ENCODE peak calls at places on chromosomes 12 and 14, in eight cellular contexts. C is upper lobe of left lung, M is GM12865, S is GM20000, B is colonic mucosa, Q is omental fat pad, F is Panc1, W is fibroblast of lung. A is an unnamed sample.

GRCh38 chr12:5557906-5558305 is 126.0 kb downstream of the NTF3 start:
- DNase-seq in C (no peak), M (no peak), S (no peak), B (no peak), Q (no peak), F (no peak), W (no peak), A (no peak)

GRCh38 chr12:25323774-25324086 is 73.0 kb upstream of the KRAS start:
- DNase-seq in C (no peak), M (peak), S (no peak), B (no peak), Q (no peak), F (no peak), W (no peak), A (no peak)

GRCh38 chr14:84340938-84341337 is 1189.0 kb upstream of the FLRT2 start:
- DNase-seq in C (no peak), M (no peak), S (no peak), B (no peak), Q (no peak), F (no peak), W (peak), A (no peak)

GRCh38 chr12:6943387-6943718 is 263 bp upstream of the RNU7-1 start:
- DNase-seq in C (peak), M (peak), S (peak), B (peak), Q (no peak), F (peak), W (peak), A (peak)

GRCh38 chr14:74605531-74606223 is 6.4 kb downstream of the LTBP2 start:
- DNase-seq in C (no peak), M (no peak), S (no peak), B (no peak), Q (no peak), F (no peak), W (peak), A (no peak)

GRCh38 chr14:101819251-101819990 is 57.9 kb downstream of the PPP2R5C start:
- DNase-seq in C (peak), M (no peak), S (no peak), B (no peak), Q (no peak), F (no peak), W (no peak), A (no peak)

GRCh38 chr12:27965966-27966365 is 6.6 kb downstream of the PTHLH start:
- DNase-seq in C (no peak), M (no peak), S (no peak), B (no peak), Q (no peak), F (no peak), W (peak), A (no peak)

GRCh38 chr12:10511756-10512355 is 6.2 kb downstream of the EIF2S3B start:
- DNase-seq in C (no peak), M (no peak), S (no peak), B (no peak), Q (no peak), F (no peak), W (no peak), A (no peak)

GRCh38 chr14:64556526-64556925 is 6.8 kb downstream of the PPP1R36 start:
- DNase-seq in C (no peak), M (no peak), S (no peak), B (no peak), Q (no peak), F (no peak), W (peak), A (no peak)

GRCh38 chr12:57813971-57814771 is 4.4 kb downstream of the AVIL start:
- DNase-seq in C (no peak), M (no peak), S (no peak), B (no peak), Q (no peak), F (no peak), W (peak), A (no peak)

GRCh38 chr12:71538807-71539206 is 99.2 kb downstream of the LGR5 start:
- DNase-seq in C (no peak), M (no peak), S (no peak), B (no peak), Q (no peak), F (no peak), W (no peak), A (no peak)

GRCh38 chr12:22069851-22070250 is 23.8 kb downstream of the CMAS start:
- DNase-seq in C (no peak), M (no peak), S (no peak), B (no peak), Q (no peak), F (no peak), W (no peak), A (no peak)

GRCh38 chr12:65720739-65721138 is 103.5 kb upstream of the HMGA2 start:
- DNase-seq in C (no peak), M (no peak), S (no peak), B (no peak), Q (no peak), F (no peak), W (no peak), A (no peak)

GRCh38 chr12:53067074-53067992 is 11.9 kb downstream of the SPRYD3 start:
- DNase-seq in C (no peak), M (no peak), S (no peak), B (no peak), Q (no peak), F (no peak), W (no peak), A (no peak)

GRCh38 chr12:117897379-117898161 is 71.2 kb downstream of the KSR2 start:
- DNase-seq in C (no peak), M (peak), S (no peak), B (no peak), Q (no peak), F (no peak), W (no peak), A (no peak)

GRCh38 chr14:69344171-69344570 is 53.9 kb downstream of the ERH start:
- DNase-seq in C (no peak), M (no peak), S (no peak), B (no peak), Q (no peak), F (no peak), W (no peak), A (no peak)

GRCh38 chr14:51258280-51258679 is 18.2 kb downstream of the TMX1 start:
- DNase-seq in C (no peak), M (no peak), S (no peak), B (no peak), Q (no peak), F (no peak), W (no peak), A (no peak)

GRCh38 chr12:31308116-31308515 is 17.8 kb downstream of the SINHCAF start:
- DNase-seq in C (no peak), M (no peak), S (no peak), B (no peak), Q (no peak), F (no peak), W (no peak), A (no peak)

GRCh38 chr12:47885012-47885501 is 19.7 kb downstream of the VDR start:
- DNase-seq in C (no peak), M (peak), S (peak), B (peak), Q (no peak), F (no peak), W (no peak), A (no peak)

GRCh38 chr14:70338550-70338949 is 20.9 kb downstream of the COX16 start:
- DNase-seq in C (no peak), M (no peak), S (no peak), B (no peak), Q (no peak), F (no peak), W (no peak), A (no peak)

GRCh38 chr12:110647669-110648068 is 33.7 kb downstream of the TCTN1 start:
- DNase-seq in C (no peak), M (peak), S (no peak), B (no peak), Q (no peak), F (no peak), W (no peak), A (peak)

GRCh38 chr12:79407671-79408622 is 282.8 kb downstream of the PAWR start:
- DNase-seq in C (peak), M (peak), S (peak), B (peak), Q (no peak), F (peak), W (peak), A (no peak)

GRCh38 chr12:58414398-58414871 is 473.1 kb downstream of the ATP23 start:
- DNase-seq in C (no peak), M (no peak), S (no peak), B (no peak), Q (no peak), F (no peak), W (peak), A (no peak)

GRCh38 chr12:121120323-121120722 is 12.4 kb upstream of the P2RX7 start:
- DNase-seq in C (no peak), M (no peak), S (no peak), B (no peak), Q (no peak), F (no peak), W (no peak), A (no peak)

GRCh38 chr12:88145567-88146347 is 3.6 kb downstream of the TMTC3 start:
- DNase-seq in C (no peak), M (no peak), S (no peak), B (no peak), Q (no peak), F (no peak), W (no peak), A (no peak)

GRCh38 chr14:73460691-73461127 is 2.4 kb upstream of the NUMB start:
- DNase-seq in C (no peak), M (no peak), S (no peak), B (no peak), Q (no peak), F (no peak), W (peak), A (no peak)

GRCh38 chr12:54359762-54360351 is 4.4 kb downstream of the GPR84 start:
- DNase-seq in C (no peak), M (no peak), S (no peak), B (no peak), Q (no peak), F (no peak), W (no peak), A (no peak)

GRCh38 chr14:33342299-33342974 is 403.8 kb downstream of the NPAS3 start:
- DNase-seq in C (no peak), M (no peak), S (no peak), B (no peak), Q (no peak), F (no peak), W (no peak), A (no peak)
- TF ChIP-seq CTCF in C (no peak), M (no peak), S (no peak), B (no peak), Q (no peak), F (no peak), W (no peak), A (no peak)

DNA sequence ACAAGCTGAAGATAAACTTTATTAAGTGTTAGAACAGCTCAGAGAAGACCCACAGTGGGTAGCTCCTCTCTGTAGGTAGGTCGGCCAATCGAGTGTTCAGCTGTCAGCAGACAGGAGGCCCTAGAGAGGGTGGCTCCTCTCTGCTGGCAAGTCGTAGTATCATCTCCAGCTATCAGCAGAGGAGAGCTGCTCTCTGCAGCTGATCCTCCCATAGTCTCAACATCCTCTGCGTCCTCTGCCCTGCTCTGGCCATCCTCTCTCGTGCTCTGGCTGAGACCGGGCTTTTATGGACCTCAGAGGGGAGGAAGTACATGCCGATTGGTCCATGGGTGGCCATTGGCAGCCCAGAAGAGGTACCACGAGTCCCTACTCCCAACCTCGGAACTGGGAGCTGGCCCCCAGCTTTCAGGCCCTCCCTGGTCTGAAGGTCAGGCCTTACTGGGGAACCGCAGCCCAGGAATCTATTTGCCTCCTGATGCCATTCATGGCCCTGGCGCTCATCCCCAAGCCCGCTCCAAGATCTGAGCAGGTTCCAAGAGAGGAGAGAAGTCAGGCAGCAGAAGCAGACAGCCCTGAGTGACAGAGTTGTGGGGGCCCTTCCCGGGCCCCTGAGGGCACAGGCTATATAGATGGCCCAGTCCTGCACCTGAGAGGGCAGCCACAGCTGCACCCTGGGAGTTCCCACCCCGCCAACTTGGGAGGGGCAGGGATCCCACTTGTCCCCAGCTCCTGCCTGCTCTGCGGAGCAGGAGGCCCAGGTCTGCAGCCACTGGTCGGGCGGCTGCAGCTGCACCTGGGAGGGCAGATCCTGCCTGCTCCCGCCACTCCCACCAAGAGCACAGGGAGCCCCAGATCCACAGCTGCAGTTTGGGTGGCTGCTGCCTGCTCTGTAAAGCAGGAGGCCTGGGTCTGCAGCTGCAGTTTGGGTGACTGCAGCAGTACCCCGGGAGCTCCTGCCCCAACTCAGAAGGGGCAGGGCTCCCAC is 3.5 kb upstream of the PWP1 start:
- DNase-seq in C (no peak), M (no peak), S (no peak), B (no peak), Q (no peak), F (no peak), W (no peak), A (no peak)
- TF ChIP-seq CTCF in C (no peak), M (no peak), S (no peak), B (no peak), Q (no peak), F (no peak), W (no peak), A (no peak)

GRCh38 chr14:37482428-37482827 is 112.6 kb downstream of the FOXA1 start:
- DNase-seq in C (no peak), M (no peak), S (no peak), B (no peak), Q (no peak), F (no peak), W (no peak), A (no peak)
- TF ChIP-seq CTCF in C (no peak), M (no peak), S (no peak), B (no peak), Q (no peak), F (no peak), W (no peak), A (no peak)

DNA sequence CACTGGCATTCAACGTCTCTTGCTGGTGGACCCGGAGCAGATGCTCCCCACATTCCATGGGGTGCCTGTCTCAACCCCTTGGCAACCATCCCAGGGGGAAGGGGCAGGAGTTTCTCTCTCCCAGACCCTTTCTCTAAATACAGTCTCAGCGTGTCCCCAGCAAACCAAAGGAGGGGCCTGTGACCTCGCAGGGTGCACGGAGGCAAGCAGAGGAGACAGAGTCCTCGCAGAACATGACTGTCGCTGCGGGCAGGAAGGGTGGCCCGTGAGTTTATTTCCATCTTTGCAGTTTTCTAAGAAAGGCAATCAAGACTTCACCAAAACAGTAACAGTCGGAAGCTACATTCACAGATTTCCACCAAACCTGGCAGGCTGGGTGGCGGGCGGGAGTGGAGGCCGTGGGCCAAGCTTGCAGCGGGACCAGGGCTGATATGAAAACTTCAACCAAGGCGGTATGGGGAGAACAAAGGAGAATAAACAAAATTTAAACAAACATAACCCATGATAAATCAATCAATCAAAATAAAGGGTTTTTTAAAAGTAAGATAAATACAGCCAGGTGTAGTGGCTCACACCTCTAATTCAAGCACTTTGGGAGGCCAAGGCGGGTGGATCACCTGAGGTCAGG is 18.6 kb downstream of the BRF1 start:
- DNase-seq in C (no peak), M (no peak), S (no peak), B (no peak), Q (no peak), F (no peak), W (no peak), A (no peak)
- TF ChIP-seq CTCF in C (no peak), M (no peak), S (no peak), B (no peak), Q (no peak), F (peak), W (no peak), A (no peak)

GRCh38 chr14:62431496-62431895 is 613.8 kb downstream of the KCNH5 start:
- DNase-seq in C (no peak), M (no peak), S (no peak), B (no peak), Q (no peak), F (no peak), W (no peak), A (no peak)
- TF ChIP-seq CTCF in C (no peak), M (no peak), S (no peak), B (no peak), Q (no peak), F (no peak), W (no peak), A (no peak)

GRCh38 chr12:123031171-123031845 is 50.8 kb downstream of the ARL6IP4 start:
- DNase-seq in C (no peak), M (no peak), S (no peak), B (no peak), Q (no peak), F (no peak), W (no peak), A (no peak)

GRCh38 chr12:123029550-123029949 is 49.1 kb downstream of the ARL6IP4 start:
- DNase-seq in C (no peak), M (no peak), S (no peak), B (no peak), Q (no peak), F (no peak), W (no peak), A (no peak)

GRCh38 chr12:123032736-123033391 is 52.4 kb downstream of the ARL6IP4 start:
- DNase-seq in C (no peak), M (no peak), S (no peak), B (no peak), Q (no peak), F (no peak), W (no peak), A (no peak)

GRCh38 chr12:123028475-123028874 is 48.0 kb downstream of the ARL6IP4 start:
- DNase-seq in C (no peak), M (no peak), S (no peak), B (no peak), Q (no peak), F (no peak), W (no peak), A (no peak)

DNA sequence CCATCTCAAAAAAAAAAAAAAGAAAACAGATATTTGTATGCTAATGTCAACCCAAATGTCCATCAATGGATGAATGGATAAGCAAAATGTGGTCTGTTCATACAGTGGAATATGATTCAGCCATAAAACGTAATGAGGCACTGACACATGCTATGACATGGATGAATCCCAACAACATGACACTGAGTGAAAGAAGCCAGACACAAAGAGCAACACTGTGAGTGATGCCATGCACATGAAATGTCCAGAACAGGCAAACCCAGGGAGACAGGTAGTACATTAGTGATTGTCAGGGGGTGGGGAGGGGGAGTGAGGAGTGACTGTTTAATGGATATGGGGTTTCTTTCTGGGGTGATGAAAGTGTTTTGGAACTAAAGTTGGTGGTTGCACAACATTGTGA is 50.2 kb downstream of the ARL6IP4 start:
- DNase-seq in C (no peak), M (no peak), S (no peak), B (no peak), Q (no peak), F (no peak), W (no peak), A (no peak)
- TF ChIP-seq CTCF in C (no peak), M (no peak), S (no peak), B (no peak), Q (no peak), F (no peak), W (no peak), A (no peak)